ENCODE peak calls at places on chromosome 4, in seven cellular contexts. One of them, this sample, is unnamed.

GRCh38 chr4:20313237-20314030 is 61.7 kb downstream of the SLIT2 start:
- DNase-seq in breast epithelium: no peak
- DNase-seq in neural progenitor cell: peak; percentile 74
- DNase-seq in brain microvascular endothelial cell: no peak
- DNase-seq in pancreas: no peak
- DNase-seq in GM12865: peak; percentile 70
- DNase-seq in fibroblast of mammary gland: no peak
- DNase-seq in this sample: no peak

GRCh38 chr4:80307774-80308465 is 27.6 kb upstream of the CFAP299 start:
- DNase-seq in breast epithelium: no peak
- DNase-seq in neural progenitor cell: peak; percentile 36
- DNase-seq in brain microvascular endothelial cell: peak; percentile 43
- DNase-seq in pancreas: no peak
- DNase-seq in GM12865: no peak
- DNase-seq in fibroblast of mammary gland: peak; percentile 79
- DNase-seq in this sample: no peak

GRCh38 chr4:87041142-87041541 is 106.3 kb downstream of the AFF1 start:
- DNase-seq in breast epithelium: no peak
- DNase-seq in neural progenitor cell: no peak
- DNase-seq in brain microvascular endothelial cell: peak; percentile 35
- DNase-seq in pancreas: no peak
- DNase-seq in GM12865: no peak
- DNase-seq in fibroblast of mammary gland: peak; percentile 79
- DNase-seq in this sample: no peak

GRCh38 chr4:161160718-161161117 is 1003.1 kb downstream of the FSTL5 start:
- DNase-seq in breast epithelium: no peak
- DNase-seq in neural progenitor cell: peak; percentile 19
- DNase-seq in brain microvascular endothelial cell: no peak
- DNase-seq in pancreas: no peak
- DNase-seq in GM12865: no peak
- DNase-seq in fibroblast of mammary gland: no peak
- DNase-seq in this sample: no peak

GRCh38 chr4:86891785-86892638 is at the start of gene C4orf36:
- DNase-seq in breast epithelium: peak; percentile 86
- DNase-seq in neural progenitor cell: peak; percentile 89
- DNase-seq in brain microvascular endothelial cell: peak; percentile 23
- DNase-seq in pancreas: peak; percentile 86
- DNase-seq in GM12865: peak; percentile 77
- DNase-seq in fibroblast of mammary gland: peak; percentile 40
- DNase-seq in this sample: peak; percentile 88

GRCh38 chr4:12644261-12644660 is 839.9 kb downstream of the RAB28 start:
- DNase-seq in breast epithelium: no peak
- DNase-seq in neural progenitor cell: no peak
- DNase-seq in brain microvascular endothelial cell: no peak
- DNase-seq in pancreas: no peak
- DNase-seq in GM12865: no peak
- DNase-seq in fibroblast of mammary gland: no peak
- DNase-seq in this sample: no peak

GRCh38 chr4:2297606-2298517 is 36.0 kb upstream of the MXD4 start:
- DNase-seq in breast epithelium: peak; percentile 22
- DNase-seq in neural progenitor cell: no peak
- DNase-seq in brain microvascular endothelial cell: no peak
- DNase-seq in pancreas: no peak
- DNase-seq in GM12865: peak; percentile 21
- DNase-seq in fibroblast of mammary gland: no peak
- DNase-seq in this sample: no peak

GRCh38 chr4:100696531-100696930 is 178.7 kb upstream of the EMCN start:
- DNase-seq in breast epithelium: no peak
- DNase-seq in neural progenitor cell: no peak
- DNase-seq in brain microvascular endothelial cell: no peak
- DNase-seq in pancreas: no peak
- DNase-seq in GM12865: no peak
- DNase-seq in fibroblast of mammary gland: no peak
- DNase-seq in this sample: no peak

GRCh38 chr4:8260656-8261111 is 8.9 kb upstream of the HTRA3 start:
- DNase-seq in breast epithelium: no peak
- DNase-seq in neural progenitor cell: no peak
- DNase-seq in brain microvascular endothelial cell: peak; percentile 61
- DNase-seq in pancreas: no peak
- DNase-seq in GM12865: no peak
- DNase-seq in fibroblast of mammary gland: peak; percentile 86
- DNase-seq in this sample: no peak

GRCh38 chr4:15516494-15516893 is 46.8 kb downstream of the CC2D2A start:
- DNase-seq in breast epithelium: no peak
- DNase-seq in neural progenitor cell: no peak
- DNase-seq in brain microvascular endothelial cell: no peak
- DNase-seq in pancreas: no peak
- DNase-seq in GM12865: no peak
- DNase-seq in fibroblast of mammary gland: no peak
- DNase-seq in this sample: no peak

GRCh38 chr4:30718021-30718888 is 1.9 kb upstream of the PCDH7 start:
- DNase-seq in breast epithelium: no peak
- DNase-seq in neural progenitor cell: peak; percentile 76
- DNase-seq in brain microvascular endothelial cell: peak; percentile 18
- DNase-seq in pancreas: no peak
- DNase-seq in GM12865: no peak
- DNase-seq in fibroblast of mammary gland: peak; percentile 35
- DNase-seq in this sample: no peak

GRCh38 chr4:166675411-166675810 is 558.9 kb downstream of the SPOCK3 start:
- DNase-seq in breast epithelium: no peak
- DNase-seq in neural progenitor cell: no peak
- DNase-seq in brain microvascular endothelial cell: peak; percentile 65
- DNase-seq in pancreas: no peak
- DNase-seq in GM12865: no peak
- DNase-seq in fibroblast of mammary gland: peak; percentile 23
- DNase-seq in this sample: no peak

GRCh38 chr4:94759767-94760211 is 2.0 kb downstream of the BMPR1B start:
- DNase-seq in breast epithelium: no peak
- DNase-seq in neural progenitor cell: no peak
- DNase-seq in brain microvascular endothelial cell: no peak
- DNase-seq in pancreas: no peak
- DNase-seq in GM12865: no peak
- DNase-seq in fibroblast of mammary gland: no peak
- DNase-seq in this sample: no peak

GRCh38 chr4:107392380-107392779 is 327.7 kb downstream of the PAPSS1 start:
- DNase-seq in breast epithelium: no peak
- DNase-seq in neural progenitor cell: no peak
- DNase-seq in brain microvascular endothelial cell: no peak
- DNase-seq in pancreas: no peak
- DNase-seq in GM12865: no peak
- DNase-seq in fibroblast of mammary gland: no peak
- DNase-seq in this sample: no peak

GRCh38 chr4:183449193-183449888 is 4.9 kb downstream of the CDKN2AIP start:
- DNase-seq in breast epithelium: no peak
- DNase-seq in neural progenitor cell: no peak
- DNase-seq in brain microvascular endothelial cell: peak; percentile 64
- DNase-seq in pancreas: no peak
- DNase-seq in GM12865: no peak
- DNase-seq in fibroblast of mammary gland: peak; percentile 54
- DNase-seq in this sample: no peak

GRCh38 chr4:45385306-45385705 is 659.0 kb upstream of the GNPDA2 start:
- DNase-seq in breast epithelium: no peak
- DNase-seq in neural progenitor cell: no peak
- DNase-seq in brain microvascular endothelial cell: no peak
- DNase-seq in pancreas: no peak
- DNase-seq in GM12865: no peak
- DNase-seq in fibroblast of mammary gland: no peak
- DNase-seq in this sample: no peak

GRCh38 chr4:30770049-30770549 is 49.9 kb downstream of the PCDH7 start:
- DNase-seq in breast epithelium: no peak
- DNase-seq in neural progenitor cell: no peak
- DNase-seq in brain microvascular endothelial cell: no peak
- DNase-seq in pancreas: no peak
- DNase-seq in GM12865: no peak
- DNase-seq in fibroblast of mammary gland: peak; percentile 71
- DNase-seq in this sample: no peak

GRCh38 chr4:133802741-133803140 is 398.8 kb downstream of the PABPC4L start:
- DNase-seq in breast epithelium: no peak
- DNase-seq in neural progenitor cell: no peak
- DNase-seq in brain microvascular endothelial cell: peak; percentile 26
- DNase-seq in pancreas: no peak
- DNase-seq in GM12865: no peak
- DNase-seq in fibroblast of mammary gland: peak; percentile 40
- DNase-seq in this sample: no peak

GRCh38 chr4:57553695-57554094 is 443.5 kb upstream of the IGFBP7 start:
- DNase-seq in breast epithelium: no peak
- DNase-seq in neural progenitor cell: no peak
- DNase-seq in brain microvascular endothelial cell: no peak
- DNase-seq in pancreas: no peak
- DNase-seq in GM12865: no peak
- DNase-seq in fibroblast of mammary gland: no peak
- DNase-seq in this sample: no peak

GRCh38 chr4:74537459-74537858 is 92.5 kb downstream of the AREG start:
- DNase-seq in breast epithelium: no peak
- DNase-seq in neural progenitor cell: no peak
- DNase-seq in brain microvascular endothelial cell: no peak
- DNase-seq in pancreas: no peak
- DNase-seq in GM12865: no peak
- DNase-seq in fibroblast of mammary gland: peak; percentile 59
- DNase-seq in this sample: no peak

GRCh38 chr4:128424524-128425195 is 137.0 kb upstream of the PGRMC2 start:
- DNase-seq in breast epithelium: no peak
- DNase-seq in neural progenitor cell: no peak
- DNase-seq in brain microvascular endothelial cell: no peak
- DNase-seq in pancreas: no peak
- DNase-seq in GM12865: no peak
- DNase-seq in fibroblast of mammary gland: peak; percentile 60
- DNase-seq in this sample: no peak

GRCh38 chr4:169492436-169493163 is 119.8 kb downstream of the NEK1 start:
- DNase-seq in breast epithelium: no peak
- DNase-seq in neural progenitor cell: peak; percentile 44
- DNase-seq in brain microvascular endothelial cell: peak; percentile 41
- DNase-seq in pancreas: no peak
- DNase-seq in GM12865: peak; percentile 62
- DNase-seq in fibroblast of mammary gland: peak; percentile 55
- DNase-seq in this sample: no peak

DNA sequence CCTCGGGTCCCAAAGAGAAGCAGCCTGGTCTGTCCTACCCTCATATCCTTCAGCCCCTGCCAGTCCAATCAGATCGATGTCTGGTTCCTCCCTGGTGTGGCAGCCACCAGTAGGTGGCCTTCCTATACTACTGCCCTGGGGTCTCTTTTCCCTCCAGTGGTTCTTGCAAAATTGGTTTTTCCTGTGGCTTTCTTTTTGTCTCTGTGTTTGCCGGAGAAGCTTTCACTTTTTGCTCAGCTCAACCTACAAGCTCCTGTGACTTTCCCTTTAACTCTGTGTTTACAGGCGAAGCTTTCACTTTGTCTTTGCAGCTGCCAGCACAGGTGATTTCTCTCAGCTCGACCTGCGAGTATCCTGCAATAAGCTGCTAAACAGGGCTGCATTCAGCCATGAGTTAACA is 46.8 kb downstream of the UGT2A3 start:
- DNase-seq in breast epithelium: no peak
- DNase-seq in neural progenitor cell: peak; percentile 19
- DNase-seq in brain microvascular endothelial cell: no peak
- DNase-seq in pancreas: peak; percentile 41
- DNase-seq in GM12865: peak; percentile 78
- DNase-seq in fibroblast of mammary gland: no peak
- DNase-seq in this sample: no peak
- TF ChIP-seq CTCF in breast epithelium: no peak
- TF ChIP-seq CTCF in neural progenitor cell: peak; percentile 36
- TF ChIP-seq CTCF in brain microvascular endothelial cell: peak; percentile 44
- TF ChIP-seq CTCF in pancreas: no peak
- TF ChIP-seq CTCF in GM12865: peak; percentile 29
- TF ChIP-seq CTCF in fibroblast of mammary gland: no peak
- TF ChIP-seq CTCF in this sample: no peak

GRCh38 chr4:137278431-137278830 is 253.9 kb downstream of the PCDH18 start:
- DNase-seq in breast epithelium: no peak
- DNase-seq in neural progenitor cell: no peak
- DNase-seq in brain microvascular endothelial cell: no peak
- DNase-seq in pancreas: no peak
- DNase-seq in GM12865: no peak
- DNase-seq in fibroblast of mammary gland: peak; percentile 51
- DNase-seq in this sample: no peak

GRCh38 chr4:137274404-137274803 is 257.9 kb downstream of the PCDH18 start:
- DNase-seq in breast epithelium: no peak
- DNase-seq in neural progenitor cell: no peak
- DNase-seq in brain microvascular endothelial cell: peak; percentile 37
- DNase-seq in pancreas: no peak
- DNase-seq in GM12865: no peak
- DNase-seq in fibroblast of mammary gland: peak; percentile 70
- DNase-seq in this sample: no peak
- H3K4me3 ChIP-seq in breast epithelium: no peak overlapping the region
- H3K4me3 ChIP-seq in neural progenitor cell: no peak overlapping the region
- H3K4me3 ChIP-seq in brain microvascular endothelial cell: no peak overlapping the region
- H3K4me3 ChIP-seq in pancreas: no peak overlapping the region
- H3K4me3 ChIP-seq in GM12865: no peak overlapping the region
- H3K4me3 ChIP-seq in fibroblast of mammary gland: no peak overlapping the region
- H3K4me3 ChIP-seq in this sample: no peak overlapping the region

GRCh38 chr4:153759407-153760226 is at the start of gene RNF175:
- DNase-seq in breast epithelium: no peak
- DNase-seq in neural progenitor cell: peak; percentile 66
- DNase-seq in brain microvascular endothelial cell: no peak
- DNase-seq in pancreas: no peak
- DNase-seq in GM12865: no peak
- DNase-seq in fibroblast of mammary gland: no peak
- DNase-seq in this sample: no peak

GRCh38 chr4:153764611-153765368 is 5.0 kb upstream of the RNF175 start:
- DNase-seq in breast epithelium: no peak
- DNase-seq in neural progenitor cell: peak; percentile 59
- DNase-seq in brain microvascular endothelial cell: no peak
- DNase-seq in pancreas: no peak
- DNase-seq in GM12865: no peak
- DNase-seq in fibroblast of mammary gland: no peak
- DNase-seq in this sample: no peak

GRCh38 chr4:153765836-153766235 is 6.0 kb upstream of the RNF175 start:
- DNase-seq in breast epithelium: no peak
- DNase-seq in neural progenitor cell: no peak
- DNase-seq in brain microvascular endothelial cell: no peak
- DNase-seq in pancreas: no peak
- DNase-seq in GM12865: no peak
- DNase-seq in fibroblast of mammary gland: no peak
- DNase-seq in this sample: no peak

GRCh38 chr4:153766758-153767157 is 6.9 kb upstream of the RNF175 start:
- DNase-seq in breast epithelium: no peak
- DNase-seq in neural progenitor cell: no peak
- DNase-seq in brain microvascular endothelial cell: no peak
- DNase-seq in pancreas: no peak
- DNase-seq in GM12865: no peak
- DNase-seq in fibroblast of mammary gland: no peak
- DNase-seq in this sample: no peak

DNA sequence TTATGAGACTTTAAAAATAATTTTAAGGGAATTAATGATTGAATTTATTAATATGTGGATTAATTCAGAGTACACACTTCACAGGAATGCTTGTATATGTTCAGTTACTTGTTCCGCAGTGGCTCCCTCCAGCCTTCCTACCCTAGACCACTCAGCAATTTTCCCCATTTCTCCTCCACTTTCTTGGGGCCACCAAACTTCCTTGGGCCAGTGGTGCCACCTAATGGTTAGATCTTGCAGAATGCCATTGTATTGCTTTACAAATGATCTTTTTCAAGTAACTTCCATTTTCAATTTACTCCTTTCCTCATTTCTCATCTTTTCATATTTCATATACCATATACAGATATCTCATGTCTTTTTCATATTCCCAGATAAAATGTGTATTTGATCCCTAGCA is 3.6 kb upstream of the RNF175 start:
- DNase-seq in breast epithelium: no peak
- DNase-seq in neural progenitor cell: peak; percentile 40
- DNase-seq in brain microvascular endothelial cell: no peak
- DNase-seq in pancreas: no peak
- DNase-seq in GM12865: no peak
- DNase-seq in fibroblast of mammary gland: no peak
- DNase-seq in this sample: no peak
- TF ChIP-seq CTCF in breast epithelium: no peak
- TF ChIP-seq CTCF in neural progenitor cell: peak; percentile 65
- TF ChIP-seq CTCF in brain microvascular endothelial cell: peak; percentile 51
- TF ChIP-seq CTCF in pancreas: no peak
- TF ChIP-seq CTCF in GM12865: no peak
- TF ChIP-seq CTCF in fibroblast of mammary gland: peak; percentile 48
- TF ChIP-seq CTCF in this sample: no peak

GRCh38 chr4:147057631-147057980 is 111.9 kb upstream of the TTC29 start:
- DNase-seq in breast epithelium: no peak
- DNase-seq in neural progenitor cell: no peak
- DNase-seq in brain microvascular endothelial cell: no peak
- DNase-seq in pancreas: no peak
- DNase-seq in GM12865: peak; percentile 45
- DNase-seq in fibroblast of mammary gland: peak; percentile 41
- DNase-seq in this sample: no peak
- H3K4me3 ChIP-seq in breast epithelium: peak overlapping the region; percentile 47
- H3K4me3 ChIP-seq in neural progenitor cell: no peak overlapping the region
- H3K4me3 ChIP-seq in brain microvascular endothelial cell: peak overlapping the region; percentile 37
- H3K4me3 ChIP-seq in pancreas: no peak overlapping the region
- H3K4me3 ChIP-seq in GM12865: peak overlapping the region; percentile 53
- H3K4me3 ChIP-seq in fibroblast of mammary gland: peak overlapping the region; percentile 28
- H3K4me3 ChIP-seq in this sample: peak overlapping the region; percentile 33

This sample was measured in suprapubic skin.